ENCODE peak calls at places on chromosomes 11 and 22, in ten cellular contexts. One of them, this sample, is unnamed.

GRCh38 chr11:59542142-59542810 is 30.9 kb downstream of the OR4D9 start:
- DNase-seq in ACHN: no peak
- DNase-seq in astrocyte of the spinal cord: no peak
- DNase-seq in effector memory CD8-positive, alpha-beta T cell: no peak
- DNase-seq in activated naive CD8-positive, alpha-beta T cell treated with anti-CD3 and anti-CD28 coated beads for 36 hours: no peak
- DNase-seq in SW 1271: no peak
- DNase-seq in sigmoid colon: no peak
- DNase-seq in NCI-H1930: no peak
- DNase-seq in NCI-H1417: no peak
- DNase-seq in stimulated activated CD4-positive, alpha-beta T cell treated with anti-CD3 and anti-CD28 coated beads, Interleukin-2, amount 100 ng/mL, for 48 hours: no peak
- DNase-seq in this sample: no peak

GRCh38 chr22:23824476-23825245 is 14.1 kb downstream of the DERL3 start:
- DNase-seq in SW 1271: no peak
- DNase-seq in NCI-H1930: no peak
- DNase-seq in astrocyte of the spinal cord: no peak
- DNase-seq in effector memory CD8-positive, alpha-beta T cell: no peak
- DNase-seq in activated naive CD8-positive, alpha-beta T cell treated with anti-CD3 and anti-CD28 coated beads for 36 hours: no peak
- DNase-seq in stimulated activated CD4-positive, alpha-beta T cell treated with anti-CD3 and anti-CD28 coated beads, Interleukin-2, amount 100 ng/mL, for 48 hours: no peak
- DNase-seq in sigmoid colon: peak
- DNase-seq in ACHN: no peak
- DNase-seq in NCI-H1417: no peak
- DNase-seq in this sample: no peak

GRCh38 chr11:7600205-7600775 is 73.0 kb downstream of the CYB5R2 start:
- DNase-seq in stimulated activated CD4-positive, alpha-beta T cell treated with anti-CD3 and anti-CD28 coated beads, Interleukin-2, amount 100 ng/mL, for 48 hours: no peak
- DNase-seq in NCI-H1417: no peak
- DNase-seq in activated naive CD8-positive, alpha-beta T cell treated with anti-CD3 and anti-CD28 coated beads for 36 hours: no peak
- DNase-seq in sigmoid colon: peak
- DNase-seq in SW 1271: no peak
- DNase-seq in ACHN: no peak
- DNase-seq in astrocyte of the spinal cord: no peak
- DNase-seq in effector memory CD8-positive, alpha-beta T cell: no peak
- DNase-seq in NCI-H1930: no peak
- DNase-seq in this sample: peak

GRCh38 chr22:19761022-19761499 is 483 bp downstream of the TBX1 start:
- DNase-seq in NCI-H1417: peak
- DNase-seq in sigmoid colon: no peak
- DNase-seq in astrocyte of the spinal cord: no peak
- DNase-seq in stimulated activated CD4-positive, alpha-beta T cell treated with anti-CD3 and anti-CD28 coated beads, Interleukin-2, amount 100 ng/mL, for 48 hours: no peak
- DNase-seq in NCI-H1930: no peak
- DNase-seq in SW 1271: no peak
- DNase-seq in ACHN: no peak
- DNase-seq in activated naive CD8-positive, alpha-beta T cell treated with anti-CD3 and anti-CD28 coated beads for 36 hours: no peak
- DNase-seq in effector memory CD8-positive, alpha-beta T cell: no peak
- DNase-seq in this sample: no peak

GRCh38 chr22:20425821-20426615 is 11.6 kb downstream of the SCARF2 start:
- DNase-seq in stimulated activated CD4-positive, alpha-beta T cell treated with anti-CD3 and anti-CD28 coated beads, Interleukin-2, amount 100 ng/mL, for 48 hours: no peak
- DNase-seq in astrocyte of the spinal cord: no peak
- DNase-seq in ACHN: no peak
- DNase-seq in NCI-H1930: no peak
- DNase-seq in SW 1271: no peak
- DNase-seq in sigmoid colon: no peak
- DNase-seq in activated naive CD8-positive, alpha-beta T cell treated with anti-CD3 and anti-CD28 coated beads for 36 hours: no peak
- DNase-seq in NCI-H1417: no peak
- DNase-seq in effector memory CD8-positive, alpha-beta T cell: no peak
- DNase-seq in this sample: no peak

GRCh38 chr11:64409707-64410395 is 50.9 kb downstream of the RPS6KA4 start:
- DNase-seq in stimulated activated CD4-positive, alpha-beta T cell treated with anti-CD3 and anti-CD28 coated beads, Interleukin-2, amount 100 ng/mL, for 48 hours: no peak
- DNase-seq in SW 1271: no peak
- DNase-seq in astrocyte of the spinal cord: no peak
- DNase-seq in NCI-H1417: no peak
- DNase-seq in sigmoid colon: peak
- DNase-seq in ACHN: no peak
- DNase-seq in NCI-H1930: no peak
- DNase-seq in activated naive CD8-positive, alpha-beta T cell treated with anti-CD3 and anti-CD28 coated beads for 36 hours: no peak
- DNase-seq in effector memory CD8-positive, alpha-beta T cell: no peak
- DNase-seq in this sample: no peak

GRCh38 chr11:120529214-120529613 is 17.7 kb downstream of the GRIK4 start:
- DNase-seq in NCI-H1417: no peak
- DNase-seq in sigmoid colon: no peak
- DNase-seq in NCI-H1930: no peak
- DNase-seq in astrocyte of the spinal cord: no peak
- DNase-seq in SW 1271: no peak
- DNase-seq in ACHN: no peak
- DNase-seq in activated naive CD8-positive, alpha-beta T cell treated with anti-CD3 and anti-CD28 coated beads for 36 hours: no peak
- DNase-seq in effector memory CD8-positive, alpha-beta T cell: no peak
- DNase-seq in stimulated activated CD4-positive, alpha-beta T cell treated with anti-CD3 and anti-CD28 coated beads, Interleukin-2, amount 100 ng/mL, for 48 hours: no peak
- DNase-seq in this sample: no peak

GRCh38 chr11:71988050-71988449 is 10.7 kb upstream of the IL18BP start:
- DNase-seq in SW 1271: no peak
- DNase-seq in activated naive CD8-positive, alpha-beta T cell treated with anti-CD3 and anti-CD28 coated beads for 36 hours: no peak
- DNase-seq in sigmoid colon: peak
- DNase-seq in NCI-H1930: no peak
- DNase-seq in astrocyte of the spinal cord: peak
- DNase-seq in ACHN: no peak
- DNase-seq in NCI-H1417: no peak
- DNase-seq in stimulated activated CD4-positive, alpha-beta T cell treated with anti-CD3 and anti-CD28 coated beads, Interleukin-2, amount 100 ng/mL, for 48 hours: no peak
- DNase-seq in effector memory CD8-positive, alpha-beta T cell: no peak
- DNase-seq in this sample: no peak

GRCh38 chr11:70142171-70142875 is 60.8 kb upstream of the FADD start:
- DNase-seq in effector memory CD8-positive, alpha-beta T cell: no peak
- DNase-seq in sigmoid colon: no peak
- DNase-seq in ACHN: no peak
- DNase-seq in NCI-H1930: no peak
- DNase-seq in stimulated activated CD4-positive, alpha-beta T cell treated with anti-CD3 and anti-CD28 coated beads, Interleukin-2, amount 100 ng/mL, for 48 hours: no peak
- DNase-seq in SW 1271: no peak
- DNase-seq in activated naive CD8-positive, alpha-beta T cell treated with anti-CD3 and anti-CD28 coated beads for 36 hours: no peak
- DNase-seq in NCI-H1417: peak
- DNase-seq in astrocyte of the spinal cord: no peak
- DNase-seq in this sample: no peak

GRCh38 chr22:23683545-23683944 is 7.3 kb upstream of the RGL4 start:
- DNase-seq in SW 1271: no peak
- DNase-seq in sigmoid colon: no peak
- DNase-seq in stimulated activated CD4-positive, alpha-beta T cell treated with anti-CD3 and anti-CD28 coated beads, Interleukin-2, amount 100 ng/mL, for 48 hours: no peak
- DNase-seq in NCI-H1930: no peak
- DNase-seq in astrocyte of the spinal cord: no peak
- DNase-seq in activated naive CD8-positive, alpha-beta T cell treated with anti-CD3 and anti-CD28 coated beads for 36 hours: no peak
- DNase-seq in NCI-H1417: no peak
- DNase-seq in ACHN: no peak
- DNase-seq in effector memory CD8-positive, alpha-beta T cell: no peak
- DNase-seq in this sample: no peak

GRCh38 chr11:105740164-105740903 is 130.5 kb downstream of the GRIA4 start:
- DNase-seq in NCI-H1930: no peak
- DNase-seq in stimulated activated CD4-positive, alpha-beta T cell treated with anti-CD3 and anti-CD28 coated beads, Interleukin-2, amount 100 ng/mL, for 48 hours: no peak
- DNase-seq in effector memory CD8-positive, alpha-beta T cell: no peak
- DNase-seq in ACHN: no peak
- DNase-seq in astrocyte of the spinal cord: no peak
- DNase-seq in NCI-H1417: no peak
- DNase-seq in SW 1271: no peak
- DNase-seq in sigmoid colon: no peak
- DNase-seq in activated naive CD8-positive, alpha-beta T cell treated with anti-CD3 and anti-CD28 coated beads for 36 hours: no peak
- DNase-seq in this sample: no peak

GRCh38 chr11:123426766-123427165 is 3.3 kb upstream of the GRAMD1B start:
- DNase-seq in sigmoid colon: no peak
- DNase-seq in SW 1271: no peak
- DNase-seq in astrocyte of the spinal cord: no peak
- DNase-seq in stimulated activated CD4-positive, alpha-beta T cell treated with anti-CD3 and anti-CD28 coated beads, Interleukin-2, amount 100 ng/mL, for 48 hours: no peak
- DNase-seq in ACHN: no peak
- DNase-seq in NCI-H1417: peak
- DNase-seq in activated naive CD8-positive, alpha-beta T cell treated with anti-CD3 and anti-CD28 coated beads for 36 hours: no peak
- DNase-seq in effector memory CD8-positive, alpha-beta T cell: no peak
- DNase-seq in NCI-H1930: no peak
- DNase-seq in this sample: no peak

GRCh38 chr11:103845331-103845730 is 191.1 kb upstream of the DDI1 start:
- DNase-seq in astrocyte of the spinal cord: no peak
- DNase-seq in sigmoid colon: no peak
- DNase-seq in NCI-H1417: no peak
- DNase-seq in NCI-H1930: no peak
- DNase-seq in SW 1271: no peak
- DNase-seq in effector memory CD8-positive, alpha-beta T cell: no peak
- DNase-seq in activated naive CD8-positive, alpha-beta T cell treated with anti-CD3 and anti-CD28 coated beads for 36 hours: no peak
- DNase-seq in ACHN: no peak
- DNase-seq in stimulated activated CD4-positive, alpha-beta T cell treated with anti-CD3 and anti-CD28 coated beads, Interleukin-2, amount 100 ng/mL, for 48 hours: no peak
- DNase-seq in this sample: no peak

GRCh38 chr22:31621507-31622160 is 40.4 kb downstream of the PISD start:
- DNase-seq in effector memory CD8-positive, alpha-beta T cell: no peak
- DNase-seq in activated naive CD8-positive, alpha-beta T cell treated with anti-CD3 and anti-CD28 coated beads for 36 hours: no peak
- DNase-seq in SW 1271: no peak
- DNase-seq in NCI-H1417: no peak
- DNase-seq in NCI-H1930: no peak
- DNase-seq in ACHN: no peak
- DNase-seq in sigmoid colon: no peak
- DNase-seq in astrocyte of the spinal cord: no peak
- DNase-seq in stimulated activated CD4-positive, alpha-beta T cell treated with anti-CD3 and anti-CD28 coated beads, Interleukin-2, amount 100 ng/mL, for 48 hours: no peak
- DNase-seq in this sample: no peak

GRCh38 chr22:33427461-33427860 is 369.3 kb upstream of the SYN3 start:
- DNase-seq in ACHN: no peak
- DNase-seq in activated naive CD8-positive, alpha-beta T cell treated with anti-CD3 and anti-CD28 coated beads for 36 hours: no peak
- DNase-seq in SW 1271: no peak
- DNase-seq in effector memory CD8-positive, alpha-beta T cell: no peak
- DNase-seq in astrocyte of the spinal cord: peak
- DNase-seq in NCI-H1930: no peak
- DNase-seq in stimulated activated CD4-positive, alpha-beta T cell treated with anti-CD3 and anti-CD28 coated beads, Interleukin-2, amount 100 ng/mL, for 48 hours: no peak
- DNase-seq in sigmoid colon: no peak
- DNase-seq in NCI-H1417: no peak
- DNase-seq in this sample: no peak

GRCh38 chr22:43542681-43543521 is 131.1 kb downstream of the MPPED1 start:
- DNase-seq in sigmoid colon: peak
- DNase-seq in NCI-H1930: no peak
- DNase-seq in astrocyte of the spinal cord: no peak
- DNase-seq in NCI-H1417: no peak
- DNase-seq in stimulated activated CD4-positive, alpha-beta T cell treated with anti-CD3 and anti-CD28 coated beads, Interleukin-2, amount 100 ng/mL, for 48 hours: no peak
- DNase-seq in activated naive CD8-positive, alpha-beta T cell treated with anti-CD3 and anti-CD28 coated beads for 36 hours: no peak
- DNase-seq in ACHN: no peak
- DNase-seq in SW 1271: no peak
- DNase-seq in effector memory CD8-positive, alpha-beta T cell: no peak
- DNase-seq in this sample: no peak

GRCh38 chr22:27331526-27332281 is 469.9 kb downstream of the MN1 start:
- DNase-seq in sigmoid colon: peak
- DNase-seq in activated naive CD8-positive, alpha-beta T cell treated with anti-CD3 and anti-CD28 coated beads for 36 hours: no peak
- DNase-seq in astrocyte of the spinal cord: peak
- DNase-seq in stimulated activated CD4-positive, alpha-beta T cell treated with anti-CD3 and anti-CD28 coated beads, Interleukin-2, amount 100 ng/mL, for 48 hours: no peak
- DNase-seq in SW 1271: no peak
- DNase-seq in NCI-H1930: no peak
- DNase-seq in NCI-H1417: peak
- DNase-seq in ACHN: peak
- DNase-seq in effector memory CD8-positive, alpha-beta T cell: no peak
- DNase-seq in this sample: no peak

GRCh38 chr11:46719048-46719542 is at the start of gene F2:
- DNase-seq in stimulated activated CD4-positive, alpha-beta T cell treated with anti-CD3 and anti-CD28 coated beads, Interleukin-2, amount 100 ng/mL, for 48 hours: no peak
- DNase-seq in SW 1271: no peak
- DNase-seq in astrocyte of the spinal cord: no peak
- DNase-seq in ACHN: no peak
- DNase-seq in NCI-H1930: no peak
- DNase-seq in activated naive CD8-positive, alpha-beta T cell treated with anti-CD3 and anti-CD28 coated beads for 36 hours: no peak
- DNase-seq in sigmoid colon: no peak
- DNase-seq in NCI-H1417: no peak
- DNase-seq in effector memory CD8-positive, alpha-beta T cell: no peak
- DNase-seq in this sample: no peak

GRCh38 chr22:25853902-25854301 is 111.9 kb downstream of the MYO18B start:
- DNase-seq in sigmoid colon: no peak
- DNase-seq in NCI-H1930: no peak
- DNase-seq in effector memory CD8-positive, alpha-beta T cell: no peak
- DNase-seq in astrocyte of the spinal cord: no peak
- DNase-seq in activated naive CD8-positive, alpha-beta T cell treated with anti-CD3 and anti-CD28 coated beads for 36 hours: no peak
- DNase-seq in stimulated activated CD4-positive, alpha-beta T cell treated with anti-CD3 and anti-CD28 coated beads, Interleukin-2, amount 100 ng/mL, for 48 hours: no peak
- DNase-seq in NCI-H1417: peak
- DNase-seq in ACHN: peak
- DNase-seq in SW 1271: peak
- DNase-seq in this sample: no peak

GRCh38 chr11:130831506-130832385 is 84.5 kb downstream of the SNX19 start:
- DNase-seq in astrocyte of the spinal cord: no peak
- DNase-seq in activated naive CD8-positive, alpha-beta T cell treated with anti-CD3 and anti-CD28 coated beads for 36 hours: no peak
- DNase-seq in sigmoid colon: no peak
- DNase-seq in stimulated activated CD4-positive, alpha-beta T cell treated with anti-CD3 and anti-CD28 coated beads, Interleukin-2, amount 100 ng/mL, for 48 hours: no peak
- DNase-seq in NCI-H1417: no peak
- DNase-seq in NCI-H1930: no peak
- DNase-seq in SW 1271: no peak
- DNase-seq in effector memory CD8-positive, alpha-beta T cell: no peak
- DNase-seq in ACHN: no peak
- DNase-seq in this sample: no peak

GRCh38 chr11:67025750-67026149 is 2.8 kb downstream of the SYT12 start:
- DNase-seq in SW 1271: no peak
- DNase-seq in ACHN: no peak
- DNase-seq in stimulated activated CD4-positive, alpha-beta T cell treated with anti-CD3 and anti-CD28 coated beads, Interleukin-2, amount 100 ng/mL, for 48 hours: no peak
- DNase-seq in activated naive CD8-positive, alpha-beta T cell treated with anti-CD3 and anti-CD28 coated beads for 36 hours: no peak
- DNase-seq in sigmoid colon: no peak
- DNase-seq in NCI-H1930: no peak
- DNase-seq in astrocyte of the spinal cord: no peak
- DNase-seq in effector memory CD8-positive, alpha-beta T cell: no peak
- DNase-seq in NCI-H1417: no peak
- DNase-seq in this sample: no peak

GRCh38 chr11:124482362-124483147 is 37.1 kb upstream of the OR8B8 start:
- DNase-seq in activated naive CD8-positive, alpha-beta T cell treated with anti-CD3 and anti-CD28 coated beads for 36 hours: no peak
- DNase-seq in effector memory CD8-positive, alpha-beta T cell: no peak
- DNase-seq in stimulated activated CD4-positive, alpha-beta T cell treated with anti-CD3 and anti-CD28 coated beads, Interleukin-2, amount 100 ng/mL, for 48 hours: no peak
- DNase-seq in SW 1271: no peak
- DNase-seq in NCI-H1417: no peak
- DNase-seq in astrocyte of the spinal cord: peak
- DNase-seq in ACHN: no peak
- DNase-seq in sigmoid colon: no peak
- DNase-seq in NCI-H1930: no peak
- DNase-seq in this sample: peak

GRCh38 chr22:30285846-30286200 is 3.5 kb downstream of the CASTOR1 start:
- DNase-seq in astrocyte of the spinal cord: no peak
- DNase-seq in SW 1271: no peak
- DNase-seq in sigmoid colon: no peak
- DNase-seq in NCI-H1417: no peak
- DNase-seq in stimulated activated CD4-positive, alpha-beta T cell treated with anti-CD3 and anti-CD28 coated beads, Interleukin-2, amount 100 ng/mL, for 48 hours: no peak
- DNase-seq in ACHN: no peak
- DNase-seq in NCI-H1930: no peak
- DNase-seq in activated naive CD8-positive, alpha-beta T cell treated with anti-CD3 and anti-CD28 coated beads for 36 hours: no peak
- DNase-seq in effector memory CD8-positive, alpha-beta T cell: no peak
- DNase-seq in this sample: no peak

GRCh38 chr11:66309475-66309874 is 7.4 kb downstream of the CD248 start:
- DNase-seq in NCI-H1417: no peak
- DNase-seq in ACHN: no peak
- DNase-seq in SW 1271: no peak
- DNase-seq in effector memory CD8-positive, alpha-beta T cell: no peak
- DNase-seq in sigmoid colon: no peak
- DNase-seq in activated naive CD8-positive, alpha-beta T cell treated with anti-CD3 and anti-CD28 coated beads for 36 hours: no peak
- DNase-seq in stimulated activated CD4-positive, alpha-beta T cell treated with anti-CD3 and anti-CD28 coated beads, Interleukin-2, amount 100 ng/mL, for 48 hours: no peak
- DNase-seq in astrocyte of the spinal cord: no peak
- DNase-seq in NCI-H1930: no peak
- DNase-seq in this sample: no peak

GRCh38 chr22:45210577-45211431 is 29.9 kb downstream of the KIAA0930 start:
- DNase-seq in ACHN: no peak
- DNase-seq in stimulated activated CD4-positive, alpha-beta T cell treated with anti-CD3 and anti-CD28 coated beads, Interleukin-2, amount 100 ng/mL, for 48 hours: no peak
- DNase-seq in astrocyte of the spinal cord: no peak
- DNase-seq in effector memory CD8-positive, alpha-beta T cell: no peak
- DNase-seq in activated naive CD8-positive, alpha-beta T cell treated with anti-CD3 and anti-CD28 coated beads for 36 hours: no peak
- DNase-seq in NCI-H1417: no peak
- DNase-seq in NCI-H1930: no peak
- DNase-seq in SW 1271: no peak
- DNase-seq in sigmoid colon: no peak
- DNase-seq in this sample: no peak

GRCh38 chr22:29073618-29074275 is 912 bp downstream of the KREMEN1 start:
- DNase-seq in sigmoid colon: no peak
- DNase-seq in astrocyte of the spinal cord: no peak
- DNase-seq in NCI-H1417: no peak
- DNase-seq in NCI-H1930: no peak
- DNase-seq in effector memory CD8-positive, alpha-beta T cell: no peak
- DNase-seq in stimulated activated CD4-positive, alpha-beta T cell treated with anti-CD3 and anti-CD28 coated beads, Interleukin-2, amount 100 ng/mL, for 48 hours: no peak
- DNase-seq in SW 1271: no peak
- DNase-seq in activated naive CD8-positive, alpha-beta T cell treated with anti-CD3 and anti-CD28 coated beads for 36 hours: peak
- DNase-seq in ACHN: peak
- DNase-seq in this sample: no peak

GRCh38 chr11:112652786-112653390 is 308.3 kb upstream of the NCAM1 start:
- DNase-seq in sigmoid colon: no peak
- DNase-seq in activated naive CD8-positive, alpha-beta T cell treated with anti-CD3 and anti-CD28 coated beads for 36 hours: no peak
- DNase-seq in effector memory CD8-positive, alpha-beta T cell: no peak
- DNase-seq in astrocyte of the spinal cord: peak
- DNase-seq in NCI-H1417: no peak
- DNase-seq in SW 1271: peak
- DNase-seq in stimulated activated CD4-positive, alpha-beta T cell treated with anti-CD3 and anti-CD28 coated beads, Interleukin-2, amount 100 ng/mL, for 48 hours: no peak
- DNase-seq in NCI-H1930: no peak
- DNase-seq in ACHN: no peak
- DNase-seq in this sample: no peak

GRCh38 chr11:8229299-8230177 is 34.1 kb downstream of the LMO1 start:
- DNase-seq in ACHN: no peak
- DNase-seq in sigmoid colon: no peak
- DNase-seq in activated naive CD8-positive, alpha-beta T cell treated with anti-CD3 and anti-CD28 coated beads for 36 hours: no peak
- DNase-seq in astrocyte of the spinal cord: no peak
- DNase-seq in stimulated activated CD4-positive, alpha-beta T cell treated with anti-CD3 and anti-CD28 coated beads, Interleukin-2, amount 100 ng/mL, for 48 hours: no peak
- DNase-seq in SW 1271: no peak
- DNase-seq in NCI-H1417: peak
- DNase-seq in NCI-H1930: no peak
- DNase-seq in effector memory CD8-positive, alpha-beta T cell: no peak
- DNase-seq in this sample: no peak

This sample was measured in T1000.